ENCODE peak calls at places on chromosomes 11 and 22, in seven cellular contexts. One of them, this sample, is unnamed. For H3K9me3, the result is how much of the 10 kb centered on the place peaks cover.

GRCh38 chr22:30871391-30872281 is 96.9 kb downstream of the MORC2 start:
- DNase-seq in A673: no peak
- DNase-seq in neural progenitor cell: no peak
- DNase-seq in CD8-positive, alpha-beta memory T cell: no peak
- DNase-seq in A549: no peak
- DNase-seq in Peyer's patch: peak
- DNase-seq in lung: no peak
- DNase-seq in this sample: no peak

GRCh38 chr11:57134284-57134683 is 47.5 kb upstream of the LRRC55 start:
- DNase-seq in lung: no peak
- DNase-seq in CD8-positive, alpha-beta memory T cell: no peak
- DNase-seq in A673: no peak
- DNase-seq in A549: no peak
- DNase-seq in neural progenitor cell: no peak
- DNase-seq in Peyer's patch: no peak
- DNase-seq in this sample: no peak

GRCh38 chr11:14544611-14545010 is 24.4 kb upstream of the PSMA1 start:
- DNase-seq in CD8-positive, alpha-beta memory T cell: no peak
- DNase-seq in A549: no peak
- DNase-seq in A673: no peak
- DNase-seq in Peyer's patch: no peak
- DNase-seq in neural progenitor cell: no peak
- DNase-seq in lung: no peak
- DNase-seq in this sample: no peak

GRCh38 chr11:8258289-8258688 is 5.4 kb downstream of the LMO1 start:
- DNase-seq in CD8-positive, alpha-beta memory T cell: no peak
- DNase-seq in lung: no peak
- DNase-seq in A549: no peak
- DNase-seq in A673: no peak
- DNase-seq in Peyer's patch: peak
- DNase-seq in neural progenitor cell: no peak
- DNase-seq in this sample: no peak

GRCh38 chr11:2847511-2847910 is 38.1 kb downstream of the CDKN1C start:
- DNase-seq in CD8-positive, alpha-beta memory T cell: no peak
- DNase-seq in Peyer's patch: no peak
- DNase-seq in neural progenitor cell: no peak
- DNase-seq in lung: no peak
- DNase-seq in A673: no peak
- DNase-seq in A549: no peak
- DNase-seq in this sample: no peak

GRCh38 chr11:86558219-86558618 is 114.2 kb downstream of the ME3 start:
- DNase-seq in Peyer's patch: no peak
- DNase-seq in lung: no peak
- DNase-seq in A549: no peak
- DNase-seq in CD8-positive, alpha-beta memory T cell: no peak
- DNase-seq in neural progenitor cell: no peak
- DNase-seq in A673: no peak
- DNase-seq in this sample: no peak

GRCh38 chr11:114251797-114252327 is 44.3 kb upstream of the NNMT start:
- DNase-seq in neural progenitor cell: peak
- DNase-seq in Peyer's patch: no peak
- DNase-seq in A549: no peak
- DNase-seq in A673: no peak
- DNase-seq in CD8-positive, alpha-beta memory T cell: no peak
- DNase-seq in lung: no peak
- DNase-seq in this sample: no peak

GRCh38 chr11:64867748-64868462 is 10.5 kb downstream of the EHD1 start:
- DNase-seq in Peyer's patch: no peak
- DNase-seq in A549: no peak
- DNase-seq in lung: no peak
- DNase-seq in neural progenitor cell: no peak
- DNase-seq in CD8-positive, alpha-beta memory T cell: no peak
- DNase-seq in A673: no peak
- DNase-seq in this sample: no peak

GRCh38 chr11:43947003-43947500 is 4.6 kb downstream of the C11orf96 start:
- DNase-seq in neural progenitor cell: peak
- DNase-seq in CD8-positive, alpha-beta memory T cell: no peak
- DNase-seq in A673: peak
- DNase-seq in Peyer's patch: peak
- DNase-seq in A549: no peak
- DNase-seq in lung: no peak
- DNase-seq in this sample: no peak

GRCh38 chr11:3126207-3126865 is 38.8 kb downstream of the OSBPL5 start:
- DNase-seq in A549: no peak
- DNase-seq in neural progenitor cell: no peak
- DNase-seq in A673: no peak
- DNase-seq in lung: peak
- DNase-seq in CD8-positive, alpha-beta memory T cell: no peak
- DNase-seq in Peyer's patch: peak
- DNase-seq in this sample: peak

GRCh38 chr11:74695705-74696280 is 35.4 kb downstream of the CHRDL2 start:
- DNase-seq in Peyer's patch: no peak
- DNase-seq in neural progenitor cell: peak
- DNase-seq in A673: no peak
- DNase-seq in CD8-positive, alpha-beta memory T cell: no peak
- DNase-seq in lung: no peak
- DNase-seq in A549: no peak
- DNase-seq in this sample: no peak

GRCh38 chr11:69587454-69588081 is 53.4 kb upstream of the CCND1 start:
- DNase-seq in A673: no peak
- DNase-seq in CD8-positive, alpha-beta memory T cell: no peak
- DNase-seq in neural progenitor cell: no peak
- DNase-seq in lung: no peak
- DNase-seq in A549: peak
- DNase-seq in Peyer's patch: no peak
- DNase-seq in this sample: no peak

GRCh38 chr11:75186999-75187398 is 36.1 kb downstream of the SLCO2B1 start:
- DNase-seq in CD8-positive, alpha-beta memory T cell: no peak
- DNase-seq in Peyer's patch: no peak
- DNase-seq in neural progenitor cell: no peak
- DNase-seq in A673: no peak
- DNase-seq in lung: no peak
- DNase-seq in A549: no peak
- DNase-seq in this sample: no peak

GRCh38 chr22:36738416-36739020 is 35.0 kb upstream of the CACNG2 start:
- DNase-seq in lung: no peak
- DNase-seq in neural progenitor cell: no peak
- DNase-seq in Peyer's patch: peak
- DNase-seq in A549: no peak
- DNase-seq in CD8-positive, alpha-beta memory T cell: no peak
- DNase-seq in A673: no peak
- DNase-seq in this sample: no peak

GRCh38 chr22:33913188-33913587 is 7.1 kb downstream of the LARGE1 start:
- DNase-seq in A549: no peak
- DNase-seq in neural progenitor cell: no peak
- DNase-seq in CD8-positive, alpha-beta memory T cell: no peak
- DNase-seq in Peyer's patch: no peak
- DNase-seq in lung: no peak
- DNase-seq in A673: no peak
- DNase-seq in this sample: no peak

GRCh38 chr22:43255299-43255698 is 68.4 kb upstream of the TTLL12 start:
- DNase-seq in Peyer's patch: no peak
- DNase-seq in A673: no peak
- DNase-seq in CD8-positive, alpha-beta memory T cell: no peak
- DNase-seq in lung: no peak
- DNase-seq in A549: no peak
- DNase-seq in neural progenitor cell: no peak
- DNase-seq in this sample: no peak

GRCh38 chr11:45885274-45885920 is at the start of gene MAPK8IP1:
- DNase-seq in lung: peak
- DNase-seq in CD8-positive, alpha-beta memory T cell: peak
- DNase-seq in neural progenitor cell: peak
- DNase-seq in A673: peak
- DNase-seq in A549: no peak
- DNase-seq in Peyer's patch: peak
- DNase-seq in this sample: peak

GRCh38 chr11:12008790-12009616 is 577 bp upstream of the DKK3 start:
- DNase-seq in A673: no peak
- DNase-seq in A549: peak
- DNase-seq in neural progenitor cell: peak
- DNase-seq in CD8-positive, alpha-beta memory T cell: no peak
- DNase-seq in Peyer's patch: no peak
- DNase-seq in lung: no peak
- DNase-seq in this sample: no peak

GRCh38 chr22:36015155-36015805 is 13.3 kb downstream of the RBFOX2 start:
- DNase-seq in neural progenitor cell: no peak
- DNase-seq in A673: no peak
- DNase-seq in A549: no peak
- DNase-seq in CD8-positive, alpha-beta memory T cell: no peak
- DNase-seq in Peyer's patch: no peak
- DNase-seq in lung: no peak
- DNase-seq in this sample: no peak

GRCh38 chr22:25726241-25726640 is 15.7 kb upstream of the MYO18B start:
- DNase-seq in lung: no peak
- DNase-seq in A673: no peak
- DNase-seq in Peyer's patch: peak
- DNase-seq in A549: no peak
- DNase-seq in neural progenitor cell: no peak
- DNase-seq in CD8-positive, alpha-beta memory T cell: no peak
- DNase-seq in this sample: no peak

GRCh38 chr11:9138133-9138453 is 46.7 kb upstream of the SCUBE2 start:
- DNase-seq in neural progenitor cell: no peak
- DNase-seq in lung: no peak
- DNase-seq in A673: no peak
- DNase-seq in Peyer's patch: no peak
- DNase-seq in A549: no peak
- DNase-seq in CD8-positive, alpha-beta memory T cell: no peak
- DNase-seq in this sample: no peak

GRCh38 chr22:19631899-19632670 is 82.2 kb upstream of the SEPTIN5 start:
- DNase-seq in A549: peak
- DNase-seq in CD8-positive, alpha-beta memory T cell: no peak
- DNase-seq in Peyer's patch: peak
- DNase-seq in A673: peak
- DNase-seq in neural progenitor cell: peak
- DNase-seq in lung: no peak
- DNase-seq in this sample: no peak

GRCh38 chr11:130001491-130002351 is 914 bp downstream of the PRDM10 start:
- DNase-seq in Peyer's patch: peak
- DNase-seq in CD8-positive, alpha-beta memory T cell: peak
- DNase-seq in A549: peak
- DNase-seq in neural progenitor cell: peak
- DNase-seq in A673: peak
- DNase-seq in lung: peak
- DNase-seq in this sample: peak

GRCh38 chr11:110463153-110463552 is 33.4 kb downstream of the FDX1 start:
- DNase-seq in A673: peak
- DNase-seq in neural progenitor cell: peak
- DNase-seq in CD8-positive, alpha-beta memory T cell: peak
- DNase-seq in Peyer's patch: peak
- DNase-seq in lung: peak
- DNase-seq in A549: no peak
- DNase-seq in this sample: peak

GRCh38 chr11:66353762-66354161 is 6.3 kb upstream of the B4GAT1 start:
- DNase-seq in A673: no peak
- DNase-seq in lung: no peak
- DNase-seq in CD8-positive, alpha-beta memory T cell: no peak
- DNase-seq in neural progenitor cell: no peak
- DNase-seq in A549: no peak
- DNase-seq in Peyer's patch: no peak
- DNase-seq in this sample: no peak

DNA sequence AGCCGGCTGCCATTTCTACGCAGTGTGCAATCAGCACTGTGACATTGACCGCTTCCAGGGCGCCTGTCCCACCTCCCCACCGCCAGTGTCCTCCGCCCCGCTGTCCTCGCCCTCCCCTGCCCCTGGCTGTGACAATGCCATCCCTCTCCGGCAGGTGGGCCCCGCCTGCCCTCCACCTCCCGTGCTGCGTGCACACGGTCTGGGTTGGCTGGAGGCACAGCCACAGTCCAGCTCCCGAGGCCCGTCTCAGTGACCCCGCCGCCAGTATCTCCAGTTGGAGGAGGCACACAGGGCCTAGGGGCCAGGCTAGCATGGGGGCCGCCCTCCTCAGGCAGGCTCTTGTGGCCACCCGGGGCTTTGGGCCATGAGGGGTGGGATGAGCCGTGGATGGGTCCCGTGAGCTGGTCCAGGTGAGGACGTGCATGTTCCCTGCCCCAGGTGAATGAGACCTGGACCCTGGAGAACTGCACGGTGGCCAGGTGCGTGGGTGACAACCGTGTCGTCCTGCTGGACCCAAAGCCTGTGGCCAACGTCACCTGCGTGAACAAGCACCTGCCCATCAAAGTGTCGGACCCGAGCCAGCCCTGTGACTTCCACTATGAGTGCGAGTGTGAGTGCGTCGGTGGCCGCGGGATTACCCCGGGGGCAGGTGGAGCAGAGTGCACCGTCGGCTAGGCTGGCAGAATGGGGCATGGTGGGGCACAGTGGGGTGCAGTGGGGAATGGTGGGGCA is 29.7 kb downstream of the MUC5B start:
- DNase-seq in lung: no peak
- DNase-seq in A673: no peak
- DNase-seq in Peyer's patch: no peak
- DNase-seq in A549: no peak
- DNase-seq in neural progenitor cell: no peak
- DNase-seq in CD8-positive, alpha-beta memory T cell: no peak
- DNase-seq in this sample: no peak
- H3K9me3 ChIP-seq in lung: under half
- H3K9me3 ChIP-seq in A673: under half
- H3K9me3 ChIP-seq in Peyer's patch: under half
- H3K9me3 ChIP-seq in A549: under half
- H3K9me3 ChIP-seq in neural progenitor cell: under half
- H3K9me3 ChIP-seq in CD8-positive, alpha-beta memory T cell: under half
- H3K9me3 ChIP-seq in this sample: under half

DNA sequence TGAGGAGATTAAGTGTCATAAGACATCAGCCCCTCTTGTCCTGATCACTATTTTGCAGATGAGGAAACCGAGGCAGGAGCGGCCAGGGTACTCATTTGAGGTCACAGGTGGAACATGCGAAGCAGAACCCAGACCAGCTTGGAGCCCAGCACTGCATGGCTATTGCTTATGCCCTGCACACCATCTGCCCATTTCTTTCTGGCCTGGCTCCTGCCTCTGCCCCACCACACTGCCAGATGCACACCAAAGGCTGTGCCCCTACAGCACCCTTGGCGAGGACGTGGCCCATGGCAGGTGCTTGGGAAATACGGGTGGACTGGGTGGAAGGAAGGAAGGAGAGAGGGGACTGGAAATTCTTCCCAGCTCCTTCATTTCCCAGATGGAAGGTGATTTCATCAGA is 222.9 kb downstream of the CTTN start:
- DNase-seq in Peyer's patch: no peak
- DNase-seq in lung: no peak
- DNase-seq in CD8-positive, alpha-beta memory T cell: no peak
- DNase-seq in A549: no peak
- DNase-seq in A673: no peak
- DNase-seq in neural progenitor cell: no peak
- DNase-seq in this sample: no peak
- H3K9me3 ChIP-seq in Peyer's patch: under half
- H3K9me3 ChIP-seq in lung: under half
- H3K9me3 ChIP-seq in CD8-positive, alpha-beta memory T cell: under half
- H3K9me3 ChIP-seq in A549: under half
- H3K9me3 ChIP-seq in A673: under half
- H3K9me3 ChIP-seq in neural progenitor cell: under half
- H3K9me3 ChIP-seq in this sample: under half

GRCh38 chr11:73402834-73403185 is 26.6 kb downstream of the RELT start:
- DNase-seq in Peyer's patch: no peak
- DNase-seq in A673: peak
- DNase-seq in lung: no peak
- DNase-seq in CD8-positive, alpha-beta memory T cell: no peak
- DNase-seq in A549: no peak
- DNase-seq in neural progenitor cell: no peak
- DNase-seq in this sample: no peak
- H3K9me3 ChIP-seq in Peyer's patch: under half
- H3K9me3 ChIP-seq in A673: under half
- H3K9me3 ChIP-seq in lung: under half
- H3K9me3 ChIP-seq in CD8-positive, alpha-beta memory T cell: under half
- H3K9me3 ChIP-seq in A549: under half
- H3K9me3 ChIP-seq in neural progenitor cell: under half
- H3K9me3 ChIP-seq in this sample: under half

GRCh38 chr11:99351620-99352019 is 330.9 kb downstream of the CNTN5 start:
- DNase-seq in neural progenitor cell: no peak
- DNase-seq in lung: no peak
- DNase-seq in Peyer's patch: no peak
- DNase-seq in A673: peak
- DNase-seq in A549: no peak
- DNase-seq in CD8-positive, alpha-beta memory T cell: no peak
- DNase-seq in this sample: no peak
- H3K9me3 ChIP-seq in neural progenitor cell: under half
- H3K9me3 ChIP-seq in lung: under half
- H3K9me3 ChIP-seq in Peyer's patch: under half
- H3K9me3 ChIP-seq in A673: under half
- H3K9me3 ChIP-seq in A549: under half
- H3K9me3 ChIP-seq in CD8-positive, alpha-beta memory T cell: under half
- H3K9me3 ChIP-seq in this sample: under half

This sample was measured in colonic mucosa.